ENCODE peak calls at places on chromosome 14, in nine cellular contexts. V, X, D, J, R, T, C, H and E are unnamed samples.

GRCh38 chr14:56422703-56423213 is 156.8 kb upstream of the TMEM260 start:
- DNase-seq in J (no peak), R (peak; percentile 24), T (peak; percentile 56), X (peak; percentile 66), D (peak; percentile 11), V (peak; percentile 81), H (peak; percentile 78), C (peak; percentile 13), E (peak; percentile 41)

GRCh38 chr14:94584591-94585280 is 3.5 kb downstream of the SERPINA5 start:
- DNase-seq in R (no peak), C (no peak), J (no peak), D (no peak), X (peak; percentile 50), H (no peak), V (no peak), T (no peak), E (no peak)

GRCh38 chr14:105862581-105863239 is 336.3 kb downstream of the TMEM121 start:
- DNase-seq in C (no peak), J (peak; percentile 38), V (no peak), D (no peak), T (no peak), H (no peak), X (peak; percentile 3), R (no peak), E (no peak)

GRCh38 chr14:37157987-37158386 is 14.4 kb downstream of the SLC25A21 start:
- DNase-seq in V (no peak), J (no peak), T (no peak), R (no peak), X (no peak), D (no peak), H (no peak), C (no peak), E (no peak)

GRCh38 chr14:67934087-67934486 is 114.5 kb downstream of the RAD51B start:
- DNase-seq in X (peak; percentile 75), H (peak; percentile 86), R (no peak), V (peak; percentile 94), D (peak; percentile 40), T (peak; percentile 70), J (no peak), C (peak; percentile 28), E (no peak)

GRCh38 chr14:91885113-91885712 is 17.9 kb upstream of the TC2N start:
- DNase-seq in X (no peak), T (no peak), H (no peak), V (no peak), D (no peak), R (no peak), C (no peak), J (no peak), E (no peak)

GRCh38 chr14:104115131-104115600 is 23.2 kb upstream of the KIF26A start:
- DNase-seq in T (no peak), R (peak; percentile 5), D (no peak), C (no peak), V (no peak), H (no peak), X (peak; percentile 32), J (peak; percentile 44), E (peak; percentile 34)

GRCh38 chr14:26598081-26598671 is 343 bp upstream of the NOVA1 start:
- DNase-seq in C (peak; percentile 90), X (peak; percentile 99), D (no peak), H (peak; percentile 90), T (peak; percentile 20), V (peak; percentile 89), R (peak; percentile 78), J (peak; percentile 75), E (peak; percentile 85)

GRCh38 chr14:62692490-62693106 is 352.7 kb downstream of the KCNH5 start:
- DNase-seq in V (no peak), X (no peak), C (no peak), D (no peak), R (no peak), J (no peak), H (peak; percentile 72), T (no peak), E (no peak)

GRCh38 chr14:32576088-32576795 is 247.1 kb downstream of the AKAP6 start:
- DNase-seq in D (no peak), T (peak; percentile 54), X (peak; percentile 60), V (peak; percentile 75), J (no peak), H (peak; percentile 69), C (peak; percentile 32), R (no peak), E (peak; percentile 51)

GRCh38 chr14:64549805-64550538 is at the start of gene PPP1R36:
- DNase-seq in T (no peak), R (peak; percentile 34), X (peak; percentile 56), D (no peak), V (peak; percentile 57), H (no peak), C (peak; percentile 33), J (peak; percentile 74), E (no peak)

GRCh38 chr14:61479746-61480502 is 158.5 kb downstream of the PRKCH start:
- DNase-seq in R (no peak), C (no peak), H (no peak), V (no peak), J (no peak), X (no peak), T (peak; percentile 31), D (peak; percentile 70), E (no peak)

GRCh38 chr14:37593496-37594237 is 1.4 kb downstream of the FOXA1 start:
- DNase-seq in T (no peak), J (no peak), X (no peak), C (no peak), V (no peak), H (no peak), D (no peak), R (no peak), E (no peak)

GRCh38 chr14:50829472-50830043 is 1.4 kb downstream of the NIN start:
- DNase-seq in C (peak; percentile 5), H (no peak), J (no peak), T (no peak), X (no peak), D (no peak), V (no peak), R (no peak), E (no peak)

GRCh38 chr14:59870277-59871165 is at the start of gene RTN1:
- DNase-seq in V (peak; percentile 74), X (peak; percentile 90), D (peak; percentile 16), R (peak; percentile 51), J (peak; percentile 87), H (peak; percentile 49), T (peak; percentile 36), C (peak; percentile 58), E (peak; percentile 70)

GRCh38 chr14:49687942-49688700 is at the start of gene POLE2:
- DNase-seq in C (peak; percentile 77), D (peak; percentile 39), X (peak; percentile 93), J (peak; percentile 90), T (peak; percentile 62), R (peak; percentile 78), H (peak; percentile 74), V (peak; percentile 86), E (peak; percentile 47)

GRCh38 chr14:64684091-64684490 is 20.1 kb upstream of the PLEKHG3 start:
- DNase-seq in H (no peak), V (no peak), D (no peak), C (no peak), R (peak; percentile 65), J (no peak), T (no peak), X (no peak), E (peak; percentile 66)

DNA sequence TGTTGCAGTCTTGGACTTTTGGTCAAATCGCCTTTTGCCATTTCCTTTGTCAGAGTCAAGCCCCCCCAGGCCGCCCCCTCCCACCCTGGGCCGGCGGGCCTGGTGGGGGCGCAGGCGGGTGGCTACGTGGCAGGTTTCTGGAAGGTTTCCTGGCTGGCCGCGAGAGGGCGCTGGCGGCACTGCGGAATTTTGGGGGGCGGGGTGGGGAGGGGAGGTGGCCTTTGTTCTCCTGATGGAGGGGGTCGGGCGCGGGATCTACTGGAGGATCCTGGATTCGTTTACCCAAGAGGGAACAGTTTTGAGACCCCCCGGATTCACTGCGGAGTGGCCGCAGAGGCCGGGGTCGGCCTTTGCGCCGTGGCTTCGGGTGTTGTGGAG is 1.2 kb downstream of the MEG3 start:
- DNase-seq in R (no peak), D (no peak), H (no peak), V (peak; percentile 35), C (no peak), T (no peak), X (no peak), J (no peak), E (no peak)
- TF ChIP-seq CTCF in R (peak; percentile 35), D (peak; percentile 50), H (peak; percentile 55), V (peak; percentile 65), C (no peak), T (peak; percentile 2), X (no peak), J (peak; percentile 26), E (no peak)

DNA sequence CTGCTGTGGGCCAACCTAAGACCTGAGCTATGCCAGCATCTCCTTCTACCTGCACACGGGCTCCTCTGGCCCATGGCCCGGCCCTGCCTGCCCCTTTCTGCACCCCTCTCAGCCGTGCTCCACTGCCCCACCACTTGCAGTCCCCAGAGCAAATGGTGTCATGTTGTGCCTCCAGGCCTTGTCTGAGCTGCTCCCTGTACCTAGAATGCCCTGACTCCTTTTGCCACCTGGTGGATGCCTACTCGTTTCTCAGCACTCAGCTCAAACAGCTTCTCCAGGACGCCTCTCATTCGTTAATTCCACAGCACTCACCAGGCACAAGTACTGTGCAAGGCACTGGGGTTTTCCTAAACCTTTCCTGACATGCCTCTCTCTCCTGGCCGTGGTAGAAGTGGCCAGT is 63.2 kb upstream of the PNMA1 start:
- DNase-seq in D (no peak), C (no peak), V (no peak), J (no peak), T (no peak), X (peak; percentile 70), R (no peak), H (no peak), E (no peak)
- TF ChIP-seq CTCF in D (peak; percentile 53), C (no peak), V (no peak), J (peak; percentile 12), T (no peak), X (peak; percentile 68), R (peak; percentile 19), H (no peak), E (no peak)

DNA sequence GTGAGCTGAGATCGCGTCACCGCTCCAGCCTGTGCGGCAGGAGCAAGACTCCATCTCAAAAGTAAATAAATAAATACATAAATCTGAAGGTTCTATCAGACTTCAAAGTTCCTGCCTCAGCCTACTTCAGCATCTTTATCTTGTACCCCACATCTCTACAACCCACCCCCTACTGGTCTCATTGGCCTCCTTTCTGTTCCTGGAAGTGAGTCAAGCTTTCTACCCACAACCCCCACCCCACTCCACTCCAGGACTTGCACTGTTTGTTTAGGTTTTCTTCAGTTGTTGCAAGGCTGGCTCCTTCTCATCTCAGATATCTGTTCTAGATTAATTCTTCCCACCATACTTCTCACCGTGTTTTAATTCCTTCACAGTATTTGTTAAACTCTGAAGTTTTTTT is 714 bp upstream of the PSMC6 start:
- DNase-seq in H (no peak), R (no peak), T (no peak), X (no peak), C (no peak), V (peak; percentile 26), J (no peak), D (no peak), E (no peak)
- TF ChIP-seq CTCF in H (no peak), R (no peak), T (no peak), X (no peak), C (no peak), V (no peak), J (no peak), D (no peak), E (no peak)

DNA sequence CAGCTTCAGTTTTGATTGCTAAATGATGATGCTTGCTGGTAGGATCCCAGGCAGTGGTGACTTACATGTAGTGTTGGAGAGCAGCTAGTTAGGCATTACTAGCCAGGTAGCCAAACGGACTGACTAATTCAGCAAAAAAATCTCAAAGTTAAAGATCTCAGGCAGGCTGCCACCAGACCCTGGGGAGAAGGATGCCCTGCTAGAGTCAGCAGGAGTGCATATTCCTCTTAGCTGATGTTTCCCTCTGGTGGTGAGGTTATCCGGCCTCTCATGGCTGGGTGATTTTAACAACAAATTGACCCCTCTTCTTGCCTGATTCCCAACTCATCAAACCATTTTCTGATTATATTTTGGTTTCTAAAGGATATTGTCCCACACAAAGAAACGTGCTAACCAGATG is 2.8 kb downstream of the EFS start:
- DNase-seq in R (no peak), H (peak; percentile 14), D (no peak), X (peak; percentile 43), J (no peak), V (no peak), T (no peak), C (no peak), E (no peak)
- TF ChIP-seq CTCF in R (peak; percentile 15), H (peak; percentile 31), D (peak; percentile 49), X (peak; percentile 70), J (no peak), V (peak; percentile 23), T (no peak), C (no peak), E (no peak)